ENCODE peak calls at places on chromosome 15, in ten cellular contexts. R is amygdala; S is GM03348; X is H7; A is stimulated activated effector memory CD8-positive, alpha-beta T cell treated with anti-CD3 and anti-CD28 coated beads, Interleukin-12 subunit alpha, Interleukin-12 subunit beta, amount 100 ng/mL, for 72 hours; N is NCI-H146; Y is activated T-helper 1 cell treated with Interleukin-2 at 50 U/mL for 16 hours; F is NCI-H1105 treated with DMSO at 0.1 percent for 48 hours; B is MM.1S; P is AG09309. J is an unnamed sample.

GRCh38 chr15:73225358-73226015 is 143.3 kb downstream of the HCN4 start:
- DNase-seq in R (no peak), S (no peak), X (peak), A (peak), N (no peak), Y (no peak), F (no peak), B (no peak), P (no peak), J (no peak)

GRCh38 chr15:83585770-83586169 is 68.2 kb upstream of the ADAMTSL3 start:
- DNase-seq in R (no peak), S (no peak), X (no peak), A (no peak), N (no peak), Y (no peak), F (no peak), B (no peak), P (no peak), J (no peak)

GRCh38 chr15:28264166-28264565 is 57.8 kb downstream of the HERC2 start:
- DNase-seq in R (no peak), S (no peak), X (no peak), A (no peak), N (no peak), Y (no peak), F (no peak), B (no peak), P (no peak), J (no peak)

GRCh38 chr15:49620174-49620573 is 444 bp downstream of the FAM227B start:
- DNase-seq in R (no peak), S (peak), X (no peak), A (no peak), N (no peak), Y (no peak), F (no peak), B (peak), P (no peak), J (no peak)

GRCh38 chr15:95247068-95247984 is 1016.0 kb downstream of the MCTP2 start:
- DNase-seq in R (no peak), S (peak), X (no peak), A (no peak), N (no peak), Y (no peak), F (no peak), B (no peak), P (peak), J (no peak)

GRCh38 chr15:37995461-37996347 is 61.3 kb downstream of the TMCO5A start:
- DNase-seq in R (no peak), S (peak), X (no peak), A (no peak), N (peak), Y (no peak), F (peak), B (peak), P (peak), J (no peak)

GRCh38 chr15:36449662-36450145 is 129.7 kb upstream of the CDIN1 start:
- DNase-seq in R (no peak), S (no peak), X (no peak), A (no peak), N (no peak), Y (no peak), F (no peak), B (no peak), P (no peak), J (no peak)

GRCh38 chr15:78565097-78565950 is at the start of gene CHRNA5:
- DNase-seq in R (peak), S (peak), X (peak), A (peak), N (peak), Y (peak), F (peak), B (peak), P (peak), J (peak)

GRCh38 chr15:28902856-28903255 is 17.1 kb downstream of the APBA2 start:
- DNase-seq in R (no peak), S (no peak), X (no peak), A (no peak), N (no peak), Y (no peak), F (no peak), B (no peak), P (no peak), J (no peak)

GRCh38 chr15:67501177-67501835 is 19.6 kb upstream of the C15orf61 start:
- DNase-seq in R (no peak), S (peak), X (peak), A (no peak), N (no peak), Y (no peak), F (peak), B (no peak), P (no peak), J (no peak)

GRCh38 chr15:57403007-57403406 is 26.7 kb downstream of the CGNL1 start:
- DNase-seq in R (no peak), S (no peak), X (no peak), A (no peak), N (no peak), Y (no peak), F (no peak), B (no peak), P (no peak), J (no peak)